ENCODE peak calls at places on chromosomes 2 and 18, in nine cellular contexts. B is activated T-cell treated with anti-CD3 and anti-CD28 coated beads for 1 hour; X is A172; G is transverse colon; U is activated CD4-positive, alpha-beta T cell treated with anti-CD3 and anti-CD28 coated beads for 24 hours; H is smooth muscle cell of the brain vasculature; O is naive thymus-derived CD8-positive, alpha-beta T cell; L is CD8-positive, alpha-beta T cell; F is WTC11. K is an unnamed sample.

GRCh38 chr2:134433934-134434333 is 180.1 kb downstream of the MGAT5 start:
- DNase-seq in B (no peak), X (no peak), G (no peak), U (no peak), H (no peak), O (no peak), L (no peak), F (no peak), K (no peak)

GRCh38 chr2:26605195-26605968 is 35.8 kb downstream of the CIB4 start:
- DNase-seq in B (no peak), X (peak; percentile 65), G (no peak), U (peak; percentile 6), H (peak; percentile 17), O (peak; percentile 47), L (no peak), F (peak; percentile 67), K (peak; percentile 68)

GRCh38 chr2:130807659-130808385 is 28.9 kb upstream of the ARHGEF4 start:
- DNase-seq in B (no peak), X (no peak), G (peak; percentile 83), U (no peak), H (no peak), O (no peak), L (no peak), F (no peak), K (peak; percentile 27)

GRCh38 chr2:202909394-202910192 is 1.9 kb downstream of the WDR12 start:
- DNase-seq in B (no peak), X (no peak), G (no peak), U (no peak), H (no peak), O (no peak), L (no peak), F (no peak), K (no peak)

GRCh38 chr2:172931256-172931894 is 144.3 kb upstream of the MAP3K20 start:
- DNase-seq in B (no peak), X (peak; percentile 60), G (no peak), U (no peak), H (peak; percentile 44), O (no peak), L (no peak), F (no peak), K (peak; percentile 75)

GRCh38 chr2:135586148-135586547 is 54.9 kb downstream of the R3HDM1 start:
- DNase-seq in B (no peak), X (no peak), G (no peak), U (no peak), H (no peak), O (no peak), L (no peak), F (no peak), K (no peak)

GRCh38 chr18:6401687-6402086 is 13.0 kb downstream of the L3MBTL4 start:
- DNase-seq in B (no peak), X (no peak), G (no peak), U (no peak), H (no peak), O (no peak), L (no peak), F (peak; percentile 50), K (peak; percentile 2)

GRCh38 chr2:43611987-43612894 is 16.4 kb upstream of the THADA start:
- DNase-seq in B (peak; percentile 66), X (peak; percentile 70), G (peak; percentile 73), U (peak; percentile 66), H (no peak), O (peak; percentile 75), L (peak; percentile 52), F (peak; percentile 78), K (peak; percentile 86)

GRCh38 chr18:7946724-7947377 is 379.7 kb downstream of the PTPRM start:
- DNase-seq in B (no peak), X (peak; percentile 59), G (peak; percentile 29), U (peak; percentile 7), H (no peak), O (no peak), L (no peak), F (no peak), K (no peak)

GRCh38 chr2:85826990-85827878 is 61.6 kb downstream of the ST3GAL5 start:
- DNase-seq in B (peak; percentile 80), X (peak; percentile 66), G (peak; percentile 79), U (peak; percentile 75), H (no peak), O (peak; percentile 85), L (peak; percentile 71), F (peak; percentile 87), K (peak; percentile 81)

GRCh38 chr2:239278361-239278760 is 122.5 kb downstream of the HDAC4 start:
- DNase-seq in B (no peak), X (no peak), G (no peak), U (no peak), H (no peak), O (no peak), L (no peak), F (no peak), K (no peak)

K was measured in KBM-7.